ENCODE peak calls at places on chromosome 18, in four cellular contexts. W is GM23338, H is psoas muscle, S is transverse colon. P is an unnamed sample. For H3K36me3, the result is how much of the 10 kb centered on the place peaks cover.

GRCh38 chr18:32696376-32696775 is 76.4 kb downstream of the KLHL14 start:
- DNase-seq in W (no peak), H (no peak), S (no peak), P (no peak)

GRCh38 chr18:75638597-75639467 is 211.3 kb upstream of the SMIM21 start:
- DNase-seq in W (peak), H (no peak), S (no peak), P (peak)

GRCh38 chr18:25103468-25104155 is 248.4 kb downstream of the ZNF521 start:
- DNase-seq in W (no peak), H (no peak), S (no peak), P (no peak)

GRCh38 chr18:21958256-21958655 is 211.1 kb upstream of the GATA6 start:
- DNase-seq in W (no peak), H (no peak), S (no peak), P (no peak)

GRCh38 chr18:59917422-59917821 is 17.6 kb downstream of the PMAIP1 start:
- DNase-seq in W (peak), H (no peak), S (no peak), P (no peak)

GRCh38 chr18:31587538-31587937 is 4.1 kb upstream of the TTR start:
- DNase-seq in W (no peak), H (no peak), S (no peak), P (no peak)

GRCh38 chr18:77067315-77068061 is 65.1 kb downstream of the MBP start:
- DNase-seq in W (no peak), H (peak), S (peak), P (peak)

GRCh38 chr18:56869189-56869777 is 218.1 kb downstream of the WDR7 start:
- DNase-seq in W (peak), H (no peak), S (no peak), P (no peak)

GRCh38 chr18:76491436-76491800 is 3.6 kb downstream of the ZNF516 start:
- DNase-seq in W (peak), H (peak), S (peak), P (peak)

GRCh38 chr18:11947214-11948119 is 33.8 kb upstream of the IMPA2 start:
- DNase-seq in W (peak), H (peak), S (peak), P (peak)

GRCh38 chr18:42038936-42039335 is 83.9 kb downstream of the PIK3C3 start:
- DNase-seq in W (peak), H (no peak), S (no peak), P (no peak)

GRCh38 chr18:31100598-31101147 is 1.5 kb downstream of the DSC2 start:
- DNase-seq in W (peak), H (no peak), S (peak), P (peak)

GRCh38 chr18:7521226-7521856 is 45.8 kb upstream of the PTPRM start:
- DNase-seq in W (peak), H (no peak), S (no peak), P (no peak)

GRCh38 chr18:57214976-57215375 is 68.1 kb downstream of the BOD1L2 start:
- DNase-seq in W (no peak), H (no peak), S (no peak), P (no peak)

DNA sequence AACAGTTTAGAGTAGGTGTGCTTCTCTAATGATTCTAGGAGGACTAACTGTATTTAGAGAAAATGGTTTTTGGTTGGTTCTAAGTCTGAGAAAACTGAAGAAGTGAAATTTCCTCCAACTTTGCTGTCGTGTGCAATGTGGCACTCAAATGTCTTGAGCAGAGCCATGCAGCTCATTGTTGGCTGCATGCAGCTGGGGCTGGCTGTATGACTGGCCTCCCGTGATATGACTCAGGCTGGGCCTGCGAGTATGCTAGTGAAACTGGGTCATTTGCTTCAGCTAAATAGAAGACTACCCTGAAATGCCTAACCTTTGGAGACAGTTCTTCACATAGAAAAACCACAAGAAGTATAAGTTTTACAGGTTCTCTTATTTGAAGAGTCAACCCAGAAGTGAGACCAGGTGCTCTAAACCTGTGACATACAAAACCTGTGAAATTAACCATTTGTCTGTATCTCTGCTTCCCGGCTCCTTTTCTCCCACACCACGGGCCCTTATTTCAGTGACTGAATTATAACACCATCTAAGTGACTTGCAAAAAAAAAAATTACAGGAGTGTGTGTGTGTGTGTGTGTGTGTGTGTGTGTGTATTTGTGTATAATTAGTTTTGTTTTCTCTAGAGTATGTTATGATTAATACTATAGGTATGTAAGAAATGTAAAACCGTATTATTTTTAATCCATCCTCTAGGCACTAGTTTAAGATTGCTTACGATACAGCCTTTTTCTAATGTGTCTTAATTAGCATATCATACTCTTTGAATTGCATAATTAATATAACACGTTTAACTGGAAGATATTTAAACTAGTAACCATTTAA is 15.9 kb downstream of the POLI start:
- DNase-seq in W (no peak), H (peak), S (peak), P (peak)
- H3K36me3 ChIP-seq in W (under half), H (under half), S (half or more), P (half or more)

GRCh38 chr18:10544093-10544748 is 18.4 kb downstream of the NAPG start:
- DNase-seq in W (peak), H (no peak), S (no peak), P (peak)
- TF ChIP-seq CTCF in W (peak), H (no peak), S (no peak), P (no peak)

DNA sequence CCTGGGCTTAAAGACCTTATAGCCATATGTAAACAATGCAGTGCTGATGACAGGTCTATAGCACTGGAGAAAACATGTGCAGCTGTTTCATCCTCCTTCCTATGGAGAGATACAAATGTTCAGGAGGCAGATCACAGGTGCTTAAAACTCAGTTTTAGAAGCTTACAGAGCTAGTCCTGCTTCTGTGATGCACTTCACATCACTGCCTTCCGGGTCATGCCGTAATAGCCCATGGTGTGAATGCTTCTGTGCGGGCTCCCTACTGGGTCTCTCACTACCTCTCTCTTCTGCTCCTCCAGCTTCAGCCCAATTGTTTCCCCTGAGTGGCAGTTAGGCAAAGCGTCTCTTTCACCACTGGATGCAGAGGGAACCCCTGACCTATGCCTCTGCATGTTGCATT is 262.4 kb upstream of the CHST9 start:
- DNase-seq in W (no peak), H (no peak), S (no peak), P (no peak)
- H3K36me3 ChIP-seq in W (under half), H (under half), S (under half), P (under half)

GRCh38 chr18:48340502-48340901 is 68.7 kb downstream of the ZBTB7C start:
- DNase-seq in W (no peak), H (no peak), S (no peak), P (no peak)
- TF ChIP-seq CTCF in W (no peak), H (no peak), S (no peak), P (no peak)

DNA sequence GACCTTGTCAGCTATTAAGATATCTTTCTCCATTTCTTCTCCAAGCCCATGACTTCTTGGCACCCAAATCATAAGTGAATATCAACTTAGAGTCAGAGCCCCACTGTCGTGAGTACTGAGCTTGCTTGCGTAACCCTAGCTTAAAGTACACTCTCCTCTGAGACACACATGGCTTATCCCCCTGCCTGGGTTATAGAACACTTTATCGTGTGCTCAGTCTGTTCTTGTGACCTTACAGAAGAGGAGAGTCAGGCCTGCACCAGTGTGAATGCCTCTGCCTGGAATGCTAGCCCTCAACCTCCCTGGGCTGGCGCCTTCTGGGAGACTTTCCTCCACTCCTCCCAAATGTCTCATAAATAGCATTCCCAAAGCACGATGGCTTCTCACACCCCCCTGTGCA is 79.3 kb downstream of the CEP192 start:
- DNase-seq in W (no peak), H (no peak), S (no peak), P (no peak)
- H3K36me3 ChIP-seq in W (under half), H (under half), S (half or more), P (under half)

DNA sequence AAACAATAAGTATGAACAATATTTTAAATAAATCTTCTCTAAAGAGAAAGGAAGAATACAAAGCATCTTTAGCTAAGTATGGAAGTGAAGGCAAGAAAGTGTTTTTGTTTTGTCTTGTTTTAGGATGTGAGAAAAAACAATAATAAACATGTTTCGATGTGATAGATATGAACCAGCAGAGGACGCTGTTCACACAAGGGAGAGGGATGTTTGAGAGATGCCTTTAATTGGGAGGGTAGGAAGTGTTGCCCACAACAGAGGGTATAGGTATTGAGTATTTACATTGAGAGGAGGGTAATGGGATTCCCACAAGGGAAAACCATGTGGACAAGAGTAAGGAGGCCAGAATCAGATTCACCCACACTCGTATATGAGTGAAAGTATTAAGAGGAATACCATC is 55.1 kb downstream of the CDH19 start:
- DNase-seq in W (peak), H (no peak), S (no peak), P (no peak)
- TF ChIP-seq CTCF in W (peak), H (no peak), S (no peak), P (no peak)

DNA sequence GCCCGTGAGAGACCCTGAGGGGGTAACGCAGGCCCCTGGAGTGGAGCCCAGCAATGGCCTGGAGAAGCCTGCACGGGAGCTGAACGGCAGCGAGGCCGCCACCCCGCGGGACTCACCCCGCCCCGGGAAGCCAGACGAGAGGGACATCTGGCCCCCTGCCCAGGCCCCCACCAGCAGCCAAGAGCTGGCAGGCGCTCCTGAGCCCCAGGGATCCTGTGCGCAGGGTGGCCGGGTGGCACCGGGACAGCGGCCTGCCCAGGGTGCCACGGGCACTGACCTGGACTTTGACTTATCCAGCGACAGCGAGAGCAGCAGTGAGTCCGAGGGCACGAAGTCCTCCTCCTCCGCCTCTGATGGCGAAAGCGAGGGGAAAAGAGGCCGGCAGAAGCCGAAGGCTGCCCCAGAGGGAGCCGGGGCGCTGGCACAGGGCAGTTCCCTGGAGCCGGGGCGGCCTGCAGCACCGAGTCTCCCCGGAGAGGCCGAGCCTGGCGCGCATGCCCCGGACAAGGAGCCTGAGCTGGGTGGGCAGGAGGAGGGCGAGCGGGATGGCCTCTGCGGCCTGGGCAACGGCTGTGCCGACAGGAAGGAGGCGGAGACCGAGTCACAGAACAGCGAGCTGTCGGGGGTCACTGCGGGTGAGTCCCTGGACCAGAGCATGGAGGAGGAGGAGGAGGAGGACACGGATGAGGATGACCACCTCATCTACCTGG is 35.1 kb downstream of the CTDP1 start:
- DNase-seq in W (no peak), H (no peak), S (no peak), P (no peak)
- H3K36me3 ChIP-seq in W (under half), H (under half), S (half or more), P (half or more)

GRCh38 chr18:13374468-13375301 is 156.1 kb downstream of the LDLRAD4 start:
- DNase-seq in W (peak), H (no peak), S (no peak), P (no peak)

GRCh38 chr18:13376841-13377351 is 158.3 kb downstream of the LDLRAD4 start:
- DNase-seq in W (no peak), H (no peak), S (no peak), P (no peak)

GRCh38 chr18:13376298-13376840 is 157.8 kb downstream of the LDLRAD4 start:
- DNase-seq in W (no peak), H (no peak), S (no peak), P (no peak)

GRCh38 chr18:13374096-13374467 is 155.5 kb downstream of the LDLRAD4 start:
- DNase-seq in W (no peak), H (no peak), S (no peak), P (no peak)

DNA sequence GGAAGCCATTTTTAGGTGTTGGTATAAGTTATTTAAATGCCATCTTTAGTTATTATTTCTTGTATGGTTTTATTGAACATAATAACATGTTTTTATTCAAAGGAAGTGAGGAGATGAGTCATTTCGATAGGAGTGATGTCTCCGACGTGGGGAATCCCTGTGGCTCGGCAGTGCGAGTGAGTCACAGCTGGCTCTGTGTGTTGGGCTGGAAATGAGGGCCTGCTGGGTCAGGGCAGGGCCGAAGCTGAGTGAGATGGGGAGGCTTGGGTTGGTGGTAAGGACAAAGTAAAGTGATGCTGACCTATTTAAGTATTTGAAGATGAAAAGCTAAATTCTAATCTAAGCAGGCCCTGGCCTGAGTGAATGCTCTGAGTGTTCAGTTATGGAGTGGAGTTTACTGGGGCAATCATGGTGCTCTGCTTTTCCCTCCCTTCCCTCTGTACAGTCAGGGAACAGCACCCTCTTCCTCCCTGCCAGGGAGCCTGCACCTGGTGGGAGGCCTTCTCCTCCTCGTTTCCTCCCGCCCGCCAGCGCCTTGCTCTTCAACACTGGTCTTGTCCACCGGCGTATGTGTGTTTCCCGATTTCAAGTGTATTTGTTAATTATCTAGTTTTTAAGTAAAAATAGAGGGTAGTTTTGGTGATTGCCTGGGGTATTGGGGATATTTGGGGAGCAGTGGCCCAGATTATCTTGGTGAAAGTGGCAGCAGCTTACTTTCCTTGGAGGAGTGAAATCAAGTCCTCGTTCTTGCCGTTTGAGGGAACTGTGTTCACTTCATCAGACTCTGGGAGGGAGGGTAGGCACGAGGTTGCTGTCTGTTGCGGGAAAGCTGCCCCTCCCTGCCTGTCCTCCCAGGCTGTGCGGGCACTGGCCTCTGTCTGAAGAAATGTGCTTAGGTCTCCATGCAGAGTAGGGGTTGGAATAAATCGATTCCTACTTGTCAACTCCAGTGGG is 157.0 kb downstream of the LDLRAD4 start:
- DNase-seq in W (no peak), H (peak), S (no peak), P (peak)
- TF ChIP-seq CTCF in W (no peak), H (no peak), S (no peak), P (no peak)

P was measured in heart right ventricle.